ENCODE peak calls at places on chromosomes 3 and 15, in nine cellular contexts. C is heart right ventricle, L is RWPE2, N is GM23248, D is adrenal gland, R is endodermal cell, W is lung, G is neural progenitor cell, K is OCI-LY7. U is an unnamed sample. For H3K9me3 and H3K4me1, the result is how much of the 10 kb centered on the place peaks cover.

GRCh38 chr15:39426552-39427532 is 154.0 kb upstream of the THBS1 start:
- DNase-seq in C (peak), L (no peak), N (peak), D (peak), R (no peak), W (peak), G (peak), K (no peak), U (no peak)

GRCh38 chr3:63753567-63753966 is 65.5 kb upstream of the C3orf49 start:
- DNase-seq in C (no peak), L (no peak), N (peak), D (no peak), R (no peak), W (no peak), G (peak), K (no peak), U (no peak)

GRCh38 chr3:142863965-142864924 is 24.6 kb downstream of the PCOLCE2 start:
- DNase-seq in C (no peak), L (no peak), N (peak), D (no peak), R (no peak), W (no peak), G (no peak), K (no peak), U (no peak)

GRCh38 chr15:42088801-42089640 is 5.3 kb downstream of the PLA2G4D start:
- DNase-seq in C (no peak), L (no peak), N (no peak), D (no peak), R (no peak), W (no peak), G (no peak), K (no peak), U (no peak)

GRCh38 chr3:44915702-44916438 is 41.5 kb downstream of the TGM4 start:
- DNase-seq in C (no peak), L (no peak), N (peak), D (no peak), R (peak), W (no peak), G (peak), K (no peak), U (no peak)

GRCh38 chr15:76964157-76964556 is 30.8 kb upstream of the PSTPIP1 start:
- DNase-seq in C (no peak), L (no peak), N (peak), D (no peak), R (no peak), W (no peak), G (no peak), K (no peak), U (no peak)

GRCh38 chr15:100721758-100722550 is 119.6 kb downstream of the ASB7 start:
- DNase-seq in C (peak), L (peak), N (peak), D (peak), R (peak), W (peak), G (no peak), K (no peak), U (no peak)

GRCh38 chr3:76941376-76941775 is 98.5 kb upstream of the ROBO2 start:
- DNase-seq in C (no peak), L (no peak), N (no peak), D (no peak), R (no peak), W (no peak), G (no peak), K (no peak), U (no peak)

GRCh38 chr3:124760601-124761000 is 30.3 kb downstream of the UMPS start:
- DNase-seq in C (no peak), L (no peak), N (peak), D (no peak), R (no peak), W (no peak), G (no peak), K (no peak), U (no peak)

GRCh38 chr15:22850055-22850454 is 11.6 kb downstream of the NIPA2 start:
- DNase-seq in C (no peak), L (no peak), N (peak), D (no peak), R (no peak), W (no peak), G (no peak), K (no peak), U (no peak)

GRCh38 chr3:129633751-129634481 is 27.4 kb upstream of the PLXND1 start:
- DNase-seq in C (no peak), L (no peak), N (no peak), D (no peak), R (peak), W (no peak), G (no peak), K (no peak), U (no peak)

GRCh38 chr3:133448478-133449122 is 48.7 kb downstream of the BFSP2 start:
- DNase-seq in C (no peak), L (no peak), N (no peak), D (no peak), R (no peak), W (no peak), G (no peak), K (peak), U (no peak)

GRCh38 chr3:189953551-189953950 is 167.1 kb downstream of the P3H2 start:
- DNase-seq in C (no peak), L (no peak), N (no peak), D (no peak), R (no peak), W (no peak), G (no peak), K (no peak), U (no peak)

GRCh38 chr15:50909044-50909342 is 510 bp downstream of the AP4E1 start:
- DNase-seq in C (no peak), L (no peak), N (no peak), D (no peak), R (no peak), W (no peak), G (no peak), K (peak), U (no peak)

GRCh38 chr15:84992157-84992940 is 10.7 kb downstream of the PDE8A start:
- DNase-seq in C (no peak), L (no peak), N (peak), D (no peak), R (no peak), W (no peak), G (no peak), K (no peak), U (no peak)

GRCh38 chr15:88630798-88631463 is 7.9 kb upstream of the ISG20 start:
- DNase-seq in C (no peak), L (no peak), N (no peak), D (no peak), R (no peak), W (no peak), G (no peak), K (no peak), U (no peak)

GRCh38 chr3:99633887-99634558 is 4.4 kb upstream of the COL8A1 start:
- DNase-seq in C (no peak), L (no peak), N (no peak), D (no peak), R (peak), W (no peak), G (no peak), K (no peak), U (no peak)

GRCh38 chr3:51434110-51434509 is 43.0 kb downstream of the RBM15B start:
- DNase-seq in C (no peak), L (no peak), N (no peak), D (no peak), R (no peak), W (no peak), G (no peak), K (no peak), U (no peak)

GRCh38 chr3:119690043-119690656 is 12.7 kb upstream of the CFAP91 start:
- DNase-seq in C (no peak), L (no peak), N (peak), D (no peak), R (no peak), W (no peak), G (peak), K (peak), U (no peak)

GRCh38 chr15:63600646-63601025 is 3.4 kb downstream of the FBXL22 start:
- DNase-seq in C (peak), L (peak), N (peak), D (peak), R (peak), W (peak), G (peak), K (no peak), U (peak)

GRCh38 chr3:168123211-168124173 is 27.8 kb upstream of the GOLIM4 start:
- DNase-seq in C (no peak), L (no peak), N (peak), D (no peak), R (no peak), W (no peak), G (no peak), K (no peak), U (no peak)

GRCh38 chr15:74789741-74790079 is 7.8 kb downstream of the CSK start:
- DNase-seq in C (no peak), L (peak), N (no peak), D (no peak), R (no peak), W (no peak), G (no peak), K (no peak), U (no peak)

GRCh38 chr3:34109846-34110245 is 311.4 kb downstream of the PDCD6IP start:
- DNase-seq in C (no peak), L (no peak), N (no peak), D (no peak), R (no peak), W (no peak), G (no peak), K (peak), U (no peak)

GRCh38 chr3:182959474-182960350 is 20.6 kb downstream of the DCUN1D1 start:
- DNase-seq in C (no peak), L (no peak), N (no peak), D (no peak), R (no peak), W (no peak), G (peak), K (no peak), U (no peak)

GRCh38 chr3:14847613-14848541 is 29.1 kb downstream of the FGD5 start:
- DNase-seq in C (peak), L (no peak), N (no peak), D (peak), R (peak), W (peak), G (peak), K (peak), U (no peak)

GRCh38 chr3:10180738-10181295 is 16.1 kb downstream of the IRAK2 start:
- DNase-seq in C (no peak), L (no peak), N (no peak), D (no peak), R (no peak), W (no peak), G (no peak), K (no peak), U (no peak)

GRCh38 chr3:100335137-100335833 is 728 bp downstream of the NIT2 start:
- DNase-seq in C (no peak), L (no peak), N (peak), D (no peak), R (peak), W (no peak), G (peak), K (peak), U (no peak)

GRCh38 chr3:38114875-38115644 is 21.9 kb downstream of the ACAA1 start:
- DNase-seq in C (no peak), L (no peak), N (no peak), D (no peak), R (peak), W (no peak), G (no peak), K (no peak), U (peak)

GRCh38 chr3:127698264-127699097 is 25.7 kb downstream of the ABTB1 start:
- DNase-seq in C (no peak), L (no peak), N (no peak), D (peak), R (no peak), W (no peak), G (no peak), K (no peak), U (no peak)

GRCh38 chr3:194373912-194374311 is 4.4 kb upstream of the LRRC15 start:
- DNase-seq in C (no peak), L (no peak), N (no peak), D (no peak), R (peak), W (no peak), G (no peak), K (no peak), U (no peak)

GRCh38 chr3:53842436-53843194 is 3.6 kb downstream of the CHDH start:
- DNase-seq in C (no peak), L (no peak), N (peak), D (peak), R (peak), W (peak), G (peak), K (no peak), U (peak)

GRCh38 chr15:85477730-85478129 is 97.3 kb downstream of the AKAP13 start:
- DNase-seq in C (no peak), L (no peak), N (peak), D (no peak), R (no peak), W (no peak), G (no peak), K (no peak), U (no peak)

GRCh38 chr3:148026009-148026588 is 616.9 kb downstream of the ZIC1 start:
- DNase-seq in C (no peak), L (no peak), N (no peak), D (no peak), R (no peak), W (no peak), G (no peak), K (no peak), U (no peak)

GRCh38 chr15:76206325-76206976 is 104.8 kb downstream of the ETFA start:
- DNase-seq in C (peak), L (no peak), N (no peak), D (peak), R (no peak), W (peak), G (no peak), K (no peak), U (peak)

GRCh38 chr3:40173291-40173710 is 136.2 kb upstream of the EIF1B start:
- DNase-seq in C (no peak), L (no peak), N (no peak), D (no peak), R (peak), W (peak), G (no peak), K (no peak), U (no peak)

GRCh38 chr3:130866327-130866726 is 27.6 kb upstream of the ATP2C1 start:
- DNase-seq in C (no peak), L (no peak), N (no peak), D (no peak), R (no peak), W (no peak), G (no peak), K (no peak), U (no peak)

GRCh38 chr3:82942041-82942440 is 1180.6 kb upstream of the GBE1 start:
- DNase-seq in C (no peak), L (no peak), N (no peak), D (no peak), R (no peak), W (no peak), G (no peak), K (peak), U (no peak)

GRCh38 chr3:82940124-82940523 is 1178.7 kb upstream of the GBE1 start:
- DNase-seq in C (peak), L (peak), N (no peak), D (no peak), R (no peak), W (no peak), G (no peak), K (no peak), U (peak)

GRCh38 chr3:82938821-82939328 is 1177.4 kb upstream of the GBE1 start:
- DNase-seq in C (no peak), L (no peak), N (no peak), D (no peak), R (peak), W (no peak), G (no peak), K (no peak), U (peak)

DNA sequence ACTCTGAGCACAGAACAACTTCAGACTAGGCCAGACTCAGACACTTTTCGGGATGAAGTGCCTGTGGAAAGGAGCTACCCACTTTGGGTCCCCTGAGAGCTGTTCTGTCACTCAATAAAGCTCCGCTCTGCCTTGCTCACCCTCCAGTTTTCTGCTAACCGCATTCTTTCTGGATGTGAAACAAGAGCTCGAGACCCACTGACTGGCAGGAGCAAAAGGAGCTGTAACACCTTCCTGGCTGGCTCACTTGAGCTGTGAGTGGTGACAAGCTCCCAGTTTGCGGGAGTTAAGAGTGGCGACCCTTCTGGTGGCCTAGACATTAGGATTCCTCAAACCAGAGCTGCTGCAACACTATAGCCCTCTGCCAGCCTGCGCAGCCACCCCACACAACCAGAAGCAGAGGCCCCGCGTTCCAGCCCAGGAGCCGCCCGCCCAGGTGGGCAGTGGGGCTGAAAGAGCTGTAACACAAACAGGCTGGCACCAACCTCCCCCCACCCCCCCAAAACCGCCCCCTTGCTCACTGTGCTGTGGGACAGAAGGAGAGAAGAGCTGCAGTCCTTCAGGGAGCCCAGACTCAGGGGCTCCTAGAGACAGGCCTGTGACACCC is 1178.1 kb upstream of the GBE1 start:
- DNase-seq in C (no peak), L (no peak), N (no peak), D (no peak), R (no peak), W (no peak), G (no peak), K (no peak), U (no peak)
- H3K9me3 ChIP-seq in C (under half), L (under half), N (under half), D (under half), R (under half), W (under half), G (under half), K (under half), U (under half)

GRCh38 chr3:43183456-43183855 is 77.6 kb upstream of the POMGNT2 start:
- DNase-seq in C (no peak), L (no peak), N (no peak), D (no peak), R (no peak), W (no peak), G (no peak), K (no peak), U (no peak)
- H3K4me1 ChIP-seq in C (under half), L (under half), N (under half), D (under half), R (under half), W (under half), G (under half), K (under half), U (under half)

DNA sequence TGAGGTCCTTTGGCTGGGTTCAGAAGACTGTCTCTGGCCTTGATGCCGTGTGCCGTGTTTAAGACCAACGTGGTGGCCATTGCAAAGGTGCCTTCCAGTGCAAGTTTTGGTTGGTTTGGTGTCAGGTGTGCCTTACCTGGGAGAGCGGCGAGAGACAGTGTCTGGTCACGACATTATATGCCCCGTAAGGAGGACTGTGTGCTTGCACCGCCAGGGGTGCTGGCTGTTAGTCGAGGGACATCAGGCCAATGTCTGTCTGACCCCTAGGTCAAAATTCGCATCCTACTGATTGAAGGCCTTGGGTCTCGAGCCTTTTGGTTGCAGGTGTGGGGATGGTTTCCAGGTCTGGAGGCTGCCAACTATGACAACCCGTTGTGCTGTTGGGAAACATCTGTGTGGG is 111.9 kb downstream of the SNRPN start:
- DNase-seq in C (no peak), L (peak), N (no peak), D (no peak), R (no peak), W (no peak), G (no peak), K (no peak), U (no peak)
- H3K9me3 ChIP-seq in C (half or more), L (half or more), N (under half), D (under half), R (half or more), W (under half), G (under half), K (under half), U (under half)

GRCh38 chr3:56122911-56123310 is 345.4 kb downstream of the ERC2 start:
- DNase-seq in C (no peak), L (no peak), N (no peak), D (no peak), R (no peak), W (no peak), G (no peak), K (no peak), U (no peak)

GRCh38 chr3:56119575-56120349 is 348.5 kb downstream of the ERC2 start:
- DNase-seq in C (peak), L (no peak), N (peak), D (peak), R (no peak), W (no peak), G (no peak), K (no peak), U (no peak)

GRCh38 chr3:56115199-56115598 is 353.1 kb downstream of the ERC2 start:
- DNase-seq in C (no peak), L (no peak), N (no peak), D (no peak), R (peak), W (no peak), G (no peak), K (no peak), U (no peak)

GRCh38 chr3:56115698-56116097 is 352.6 kb downstream of the ERC2 start:
- DNase-seq in C (no peak), L (no peak), N (no peak), D (no peak), R (peak), W (no peak), G (peak), K (no peak), U (no peak)

GRCh38 chr3:56118968-56119367 is 349.3 kb downstream of the ERC2 start:
- DNase-seq in C (no peak), L (no peak), N (no peak), D (no peak), R (no peak), W (no peak), G (no peak), K (no peak), U (no peak)
- H3K4me1 ChIP-seq in C (under half), L (under half), N (under half), D (under half), R (under half), W (under half), G (under half), K (under half), U (under half)

GRCh38 chr15:70799667-70800450 is 36.5 kb upstream of the UACA start:
- DNase-seq in C (no peak), L (no peak), N (peak), D (no peak), R (peak), W (peak), G (no peak), K (no peak), U (no peak)
- H3K9me3 ChIP-seq in C (under half), L (under half), N (under half), D (under half), R (under half), W (under half), G (under half), K (under half), U (under half)

DNA sequence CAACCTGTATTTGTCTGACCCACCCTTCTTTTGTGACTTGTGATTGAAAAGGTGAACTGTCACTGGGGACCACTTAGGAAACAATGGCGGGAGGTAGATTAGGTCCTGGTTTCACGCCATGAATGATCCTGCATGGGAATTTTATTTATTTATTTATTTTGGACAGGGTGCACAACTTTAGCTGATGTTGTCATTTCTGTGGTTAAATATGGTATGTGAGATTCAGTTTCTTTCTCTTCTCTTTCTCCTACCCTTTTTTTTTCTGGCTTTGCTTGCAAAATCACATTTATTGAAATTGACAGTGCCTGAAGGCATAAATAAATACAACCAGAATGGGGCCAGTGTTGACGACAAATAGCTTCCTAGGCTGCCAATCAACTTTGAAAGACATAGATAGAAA is 18.0 kb upstream of the HTR3E start:
- DNase-seq in C (no peak), L (no peak), N (peak), D (no peak), R (no peak), W (no peak), G (no peak), K (no peak), U (no peak)
- H3K4me1 ChIP-seq in C (under half), L (under half), N (under half), D (under half), R (under half), W (under half), G (under half), K (under half), U (under half)

GRCh38 chr3:120795959-120796358 is 53.4 kb downstream of the GTF2E1 start:
- DNase-seq in C (no peak), L (no peak), N (no peak), D (no peak), R (no peak), W (no peak), G (no peak), K (no peak), U (no peak)
- H3K9me3 ChIP-seq in C (under half), L (under half), N (under half), D (under half), R (under half), W (under half), G (under half), K (under half), U (under half)

GRCh38 chr15:35851491-35851890 is 305.5 kb upstream of the DPH6 start:
- DNase-seq in C (no peak), L (no peak), N (no peak), D (no peak), R (no peak), W (no peak), G (no peak), K (no peak), U (no peak)
- H3K4me1 ChIP-seq in C (under half), L (under half), N (under half), D (under half), R (under half), W (under half), G (under half), K (under half), U (under half)

U was measured in right lobe of liver.